ENCODE peak calls at places on chromosome 2, in four cellular contexts. One of them, this sample, is unnamed.

GRCh38 chr2:3099145-3099859 is 278.3 kb downstream of the EIPR1 start:
- DNase-seq in GM12865: peak; percentile 5
- DNase-seq in A549: no peak
- DNase-seq in GM06990: no peak
- DNase-seq in this sample: no peak

GRCh38 chr2:200352631-200353030 is 46.1 kb downstream of the SPATS2L start:
- DNase-seq in GM06990: no peak
- DNase-seq in GM12865: no peak
- DNase-seq in A549: no peak
- DNase-seq in this sample: no peak

GRCh38 chr2:140658766-140659165 is 1472.0 kb downstream of the LRP1B start:
- DNase-seq in A549: no peak
- DNase-seq in GM06990: no peak
- DNase-seq in GM12865: no peak
- DNase-seq in this sample: no peak

GRCh38 chr2:208915401-208915800 is 508.4 kb upstream of the MAP2 start:
- DNase-seq in GM06990: no peak
- DNase-seq in GM12865: no peak
- DNase-seq in A549: no peak
- DNase-seq in this sample: no peak

GRCh38 chr2:154623819-154624218 is 74.7 kb upstream of the KCNJ3 start:
- DNase-seq in A549: peak; percentile 1
- DNase-seq in GM12865: peak; percentile 69
- DNase-seq in GM06990: no peak
- DNase-seq in this sample: no peak

GRCh38 chr2:102439065-102439695 is 16.2 kb downstream of the IL18RAP start:
- DNase-seq in A549: no peak
- DNase-seq in GM06990: no peak
- DNase-seq in GM12865: no peak
- DNase-seq in this sample: no peak

GRCh38 chr2:126383800-126384199 is 272.2 kb upstream of the GYPC start:
- DNase-seq in GM06990: no peak
- DNase-seq in GM12865: no peak
- DNase-seq in A549: no peak
- DNase-seq in this sample: no peak

GRCh38 chr2:8679827-8680731 is 1.8 kb upstream of the ID2 start:
- DNase-seq in GM12865: peak; percentile 31
- DNase-seq in A549: peak; percentile 91
- DNase-seq in GM06990: peak; percentile 19
- DNase-seq in this sample: peak; percentile 60

GRCh38 chr2:19255481-19255880 is 102.9 kb downstream of the OSR1 start:
- DNase-seq in A549: no peak
- DNase-seq in GM06990: no peak
- DNase-seq in GM12865: no peak
- DNase-seq in this sample: no peak

GRCh38 chr2:152718909-152719645 is 657 bp downstream of the ARL6IP6 start:
- DNase-seq in GM06990: no peak
- DNase-seq in A549: peak; percentile 25
- DNase-seq in GM12865: peak; percentile 84
- DNase-seq in this sample: no peak

GRCh38 chr2:177550264-177551200 is 158.0 kb downstream of the AGPS start:
- DNase-seq in A549: no peak
- DNase-seq in GM06990: no peak
- DNase-seq in GM12865: no peak
- DNase-seq in this sample: no peak

GRCh38 chr2:240578488-240578887 is 8.0 kb upstream of the CAPN10 start:
- DNase-seq in A549: no peak
- DNase-seq in GM06990: no peak
- DNase-seq in GM12865: no peak
- DNase-seq in this sample: no peak

GRCh38 chr2:95166065-95166763 is 605 bp downstream of the ZNF2 start:
- DNase-seq in GM12865: no peak
- DNase-seq in A549: no peak
- DNase-seq in GM06990: no peak
- DNase-seq in this sample: no peak

GRCh38 chr2:232604535-232604934 is 28.9 kb upstream of the EFHD1 start:
- DNase-seq in GM06990: no peak
- DNase-seq in GM12865: no peak
- DNase-seq in A549: no peak
- DNase-seq in this sample: peak; percentile 65

GRCh38 chr2:217610411-217610814 is 392.4 kb downstream of the TNS1 start:
- DNase-seq in GM12865: peak; percentile 36
- DNase-seq in A549: no peak
- DNase-seq in GM06990: peak; percentile 44
- DNase-seq in this sample: no peak

GRCh38 chr2:96928277-96928781 is 58.1 kb downstream of the FAM178B start:
- DNase-seq in GM12865: no peak
- DNase-seq in A549: no peak
- DNase-seq in GM06990: no peak
- DNase-seq in this sample: peak; percentile 55

GRCh38 chr2:170716851-170717598 is 1.9 kb downstream of the SP5 start:
- DNase-seq in A549: peak; percentile 66
- DNase-seq in GM06990: no peak
- DNase-seq in GM12865: no peak
- DNase-seq in this sample: peak; percentile 88

GRCh38 chr2:24301599-24301998 is 58.7 kb downstream of the ITSN2 start:
- DNase-seq in GM12865: no peak
- DNase-seq in A549: no peak
- DNase-seq in GM06990: no peak
- DNase-seq in this sample: no peak

GRCh38 chr2:11802782-11803191 is 56.4 kb downstream of the LPIN1 start:
- DNase-seq in GM12865: no peak
- DNase-seq in GM06990: no peak
- DNase-seq in A549: no peak
- DNase-seq in this sample: no peak

GRCh38 chr2:102359527-102359926 is 3.9 kb downstream of the IL18R1 start:
- DNase-seq in GM06990: no peak
- DNase-seq in GM12865: no peak
- DNase-seq in A549: no peak
- DNase-seq in this sample: no peak

GRCh38 chr2:3612639-3613523 is 18.0 kb downstream of the COLEC11 start:
- DNase-seq in GM06990: no peak
- DNase-seq in GM12865: no peak
- DNase-seq in A549: no peak
- DNase-seq in this sample: no peak

GRCh38 chr2:88855620-88856408 is 164.3 kb downstream of the RPIA start:
- DNase-seq in GM06990: no peak
- DNase-seq in GM12865: no peak
- DNase-seq in A549: no peak
- DNase-seq in this sample: no peak

GRCh38 chr2:95297088-95297487 is at the start of gene KCNIP3:
- DNase-seq in GM06990: no peak
- DNase-seq in A549: no peak
- DNase-seq in GM12865: no peak
- DNase-seq in this sample: no peak

DNA sequence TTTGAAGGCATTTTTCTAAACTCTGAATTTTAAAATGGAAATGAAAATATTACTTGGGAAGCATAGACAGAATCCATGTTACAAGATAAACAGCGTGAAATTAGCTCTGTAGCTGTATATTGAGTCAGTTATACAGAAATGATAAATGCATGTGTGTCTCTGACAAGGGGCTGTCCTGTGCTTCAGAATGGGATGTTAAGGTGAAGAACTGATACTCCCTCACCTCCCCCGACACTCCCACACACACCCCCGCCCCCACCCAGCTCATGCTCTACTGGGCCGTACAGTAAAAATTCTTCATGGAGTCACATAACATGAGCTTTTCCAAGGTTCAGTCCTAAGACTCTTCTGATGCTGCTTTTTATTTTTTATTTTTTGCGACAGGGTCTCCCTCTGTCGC is 868 bp upstream of the THUMPD2 start:
- DNase-seq in GM06990: no peak
- DNase-seq in A549: no peak
- DNase-seq in GM12865: no peak
- DNase-seq in this sample: no peak
- H3K4me3 ChIP-seq in GM06990: no peak overlapping the region
- H3K4me3 ChIP-seq in A549: no peak overlapping the region
- H3K4me3 ChIP-seq in GM12865: no peak overlapping the region
- H3K4me3 ChIP-seq in this sample: no peak overlapping the region

GRCh38 chr2:128310761-128311160 is 7.9 kb downstream of the HS6ST1 start:
- DNase-seq in GM06990: no peak
- DNase-seq in A549: no peak
- DNase-seq in GM12865: no peak
- DNase-seq in this sample: no peak
- H3K4me3 ChIP-seq in GM06990: no peak overlapping the region
- H3K4me3 ChIP-seq in A549: no peak overlapping the region
- H3K4me3 ChIP-seq in GM12865: no peak overlapping the region
- H3K4me3 ChIP-seq in this sample: no peak overlapping the region

DNA sequence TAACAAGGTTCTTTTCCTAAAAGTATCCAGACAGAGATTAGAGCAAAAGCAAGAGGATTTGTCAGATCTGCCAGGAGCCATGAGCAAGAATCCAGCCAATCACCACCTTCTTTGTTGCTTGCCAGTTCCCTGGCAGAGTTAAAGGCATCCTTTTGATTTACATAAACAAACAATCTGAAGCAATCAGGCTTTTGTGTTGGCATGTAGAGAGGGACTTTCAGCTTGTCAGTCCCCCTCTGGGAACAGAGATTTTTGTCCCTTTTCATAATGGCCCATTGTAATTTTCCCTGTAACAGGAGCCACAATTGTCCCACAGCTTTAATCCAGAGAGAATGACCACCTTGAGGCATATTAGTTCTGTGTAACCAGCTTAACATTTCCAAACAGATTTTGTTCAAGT is at the start of gene ERMN:
- DNase-seq in A549: no peak
- DNase-seq in GM06990: no peak
- DNase-seq in GM12865: no peak
- DNase-seq in this sample: no peak
- H3K4me3 ChIP-seq in A549: no peak within 1 kb of the TSS
- H3K4me3 ChIP-seq in GM06990: no peak within 1 kb of the TSS
- H3K4me3 ChIP-seq in GM12865: no peak within 1 kb of the TSS
- H3K4me3 ChIP-seq in this sample: no peak within 1 kb of the TSS

GRCh38 chr2:31053929-31054328 is 84.3 kb downstream of the GALNT14 start:
- DNase-seq in A549: no peak
- DNase-seq in GM12865: no peak
- DNase-seq in GM06990: no peak
- DNase-seq in this sample: no peak

GRCh38 chr2:31049264-31049663 is 89.0 kb downstream of the GALNT14 start:
- DNase-seq in A549: no peak
- DNase-seq in GM06990: no peak
- DNase-seq in GM12865: no peak
- DNase-seq in this sample: no peak

GRCh38 chr2:31052284-31052683 is 86.0 kb downstream of the GALNT14 start:
- DNase-seq in A549: no peak
- DNase-seq in GM12865: no peak
- DNase-seq in GM06990: no peak
- DNase-seq in this sample: no peak

GRCh38 chr2:31051213-31052185 is 86.7 kb downstream of the GALNT14 start:
- DNase-seq in A549: no peak
- DNase-seq in GM12865: no peak
- DNase-seq in GM06990: no peak
- DNase-seq in this sample: no peak

GRCh38 chr2:31049913-31050588 is 88.2 kb downstream of the GALNT14 start:
- DNase-seq in A549: no peak
- DNase-seq in GM12865: no peak
- DNase-seq in GM06990: no peak
- DNase-seq in this sample: no peak
- H3K4me3 ChIP-seq in A549: no peak overlapping the region
- H3K4me3 ChIP-seq in GM12865: no peak overlapping the region
- H3K4me3 ChIP-seq in GM06990: no peak overlapping the region
- H3K4me3 ChIP-seq in this sample: no peak overlapping the region

This sample was measured in aorta.